ENCODE peak calls at places on chromosomes 13 and 19, in ten cellular contexts. One of them, this sample, is unnamed.
A peak's percentile ranks its signal among the peaks of the same experiment; 100 is the strongest.

GRCh38 chr13:73090116-73090811 is 31.5 kb downstream of the KLF5 start:
- DNase-seq in activated T-helper 1 cell treated with anti-CD3 and anti-CD28 coated beads, Interleukin-12 subunit alpha, Interleukin-12 subunit beta, Interleukin-2, Interleukin-4 antibody, amounts not matched to agents 30 ng/mL and 10 ng/mL and 1 ng/mL, durations not matched to agents 14 hours and 24 hours and 36 hours: peak; percentile 2
- DNase-seq in sciatic nerve: no peak
- DNase-seq in CD8-positive, alpha-beta memory T cell: no peak
- DNase-seq in fibroblast of lung: peak; percentile 65
- DNase-seq in HEK293T: peak; percentile 53
- DNase-seq in NCI-H1694 treated with DMSO at 0.1 percent for 48 hours: no peak
- DNase-seq in NCI-H524: no peak
- DNase-seq in nephron progenitor cell: no peak
- DNase-seq in iPS-NIHi11: peak; percentile 71
- DNase-seq in this sample: no peak

GRCh38 chr19:15532779-15533521 is 24.6 kb downstream of the CYP4F22 start:
- DNase-seq in activated T-helper 1 cell treated with anti-CD3 and anti-CD28 coated beads, Interleukin-12 subunit alpha, Interleukin-12 subunit beta, Interleukin-2, Interleukin-4 antibody, amounts not matched to agents 30 ng/mL and 10 ng/mL and 1 ng/mL, durations not matched to agents 14 hours and 24 hours and 36 hours: no peak
- DNase-seq in sciatic nerve: no peak
- DNase-seq in CD8-positive, alpha-beta memory T cell: no peak
- DNase-seq in fibroblast of lung: no peak
- DNase-seq in HEK293T: no peak
- DNase-seq in NCI-H1694 treated with DMSO at 0.1 percent for 48 hours: no peak
- DNase-seq in NCI-H524: no peak
- DNase-seq in nephron progenitor cell: no peak
- DNase-seq in iPS-NIHi11: no peak
- DNase-seq in this sample: no peak

GRCh38 chr19:36508325-36508724 is 19.0 kb upstream of the ZNF566 start:
- DNase-seq in activated T-helper 1 cell treated with anti-CD3 and anti-CD28 coated beads, Interleukin-12 subunit alpha, Interleukin-12 subunit beta, Interleukin-2, Interleukin-4 antibody, amounts not matched to agents 30 ng/mL and 10 ng/mL and 1 ng/mL, durations not matched to agents 14 hours and 24 hours and 36 hours: no peak
- DNase-seq in sciatic nerve: no peak
- DNase-seq in CD8-positive, alpha-beta memory T cell: no peak
- DNase-seq in fibroblast of lung: no peak
- DNase-seq in HEK293T: no peak
- DNase-seq in NCI-H1694 treated with DMSO at 0.1 percent for 48 hours: no peak
- DNase-seq in NCI-H524: no peak
- DNase-seq in nephron progenitor cell: no peak
- DNase-seq in iPS-NIHi11: no peak
- DNase-seq in this sample: no peak

GRCh38 chr19:30349131-30349730 is 23.0 kb upstream of the ZNF536 start:
- DNase-seq in activated T-helper 1 cell treated with anti-CD3 and anti-CD28 coated beads, Interleukin-12 subunit alpha, Interleukin-12 subunit beta, Interleukin-2, Interleukin-4 antibody, amounts not matched to agents 30 ng/mL and 10 ng/mL and 1 ng/mL, durations not matched to agents 14 hours and 24 hours and 36 hours: no peak
- DNase-seq in sciatic nerve: no peak
- DNase-seq in CD8-positive, alpha-beta memory T cell: no peak
- DNase-seq in fibroblast of lung: no peak
- DNase-seq in HEK293T: no peak
- DNase-seq in NCI-H1694 treated with DMSO at 0.1 percent for 48 hours: no peak
- DNase-seq in NCI-H524: no peak
- DNase-seq in nephron progenitor cell: no peak
- DNase-seq in iPS-NIHi11: peak; percentile 75
- DNase-seq in this sample: no peak

GRCh38 chr13:46603165-46603603 is 50.2 kb downstream of the LRCH1 start:
- DNase-seq in activated T-helper 1 cell treated with anti-CD3 and anti-CD28 coated beads, Interleukin-12 subunit alpha, Interleukin-12 subunit beta, Interleukin-2, Interleukin-4 antibody, amounts not matched to agents 30 ng/mL and 10 ng/mL and 1 ng/mL, durations not matched to agents 14 hours and 24 hours and 36 hours: no peak
- DNase-seq in sciatic nerve: no peak
- DNase-seq in CD8-positive, alpha-beta memory T cell: no peak
- DNase-seq in fibroblast of lung: no peak
- DNase-seq in HEK293T: no peak
- DNase-seq in NCI-H1694 treated with DMSO at 0.1 percent for 48 hours: no peak
- DNase-seq in NCI-H524: no peak
- DNase-seq in nephron progenitor cell: no peak
- DNase-seq in iPS-NIHi11: peak; percentile 20
- DNase-seq in this sample: peak; percentile 40

GRCh38 chr19:10122066-10122465 is 2.4 kb upstream of the EIF3G start:
- DNase-seq in activated T-helper 1 cell treated with anti-CD3 and anti-CD28 coated beads, Interleukin-12 subunit alpha, Interleukin-12 subunit beta, Interleukin-2, Interleukin-4 antibody, amounts not matched to agents 30 ng/mL and 10 ng/mL and 1 ng/mL, durations not matched to agents 14 hours and 24 hours and 36 hours: no peak
- DNase-seq in sciatic nerve: no peak
- DNase-seq in CD8-positive, alpha-beta memory T cell: no peak
- DNase-seq in fibroblast of lung: peak; percentile 75
- DNase-seq in HEK293T: no peak
- DNase-seq in NCI-H1694 treated with DMSO at 0.1 percent for 48 hours: no peak
- DNase-seq in NCI-H524: no peak
- DNase-seq in nephron progenitor cell: no peak
- DNase-seq in iPS-NIHi11: no peak
- DNase-seq in this sample: no peak

GRCh38 chr13:79273045-79273444 is 133.0 kb downstream of the RBM26 start:
- DNase-seq in activated T-helper 1 cell treated with anti-CD3 and anti-CD28 coated beads, Interleukin-12 subunit alpha, Interleukin-12 subunit beta, Interleukin-2, Interleukin-4 antibody, amounts not matched to agents 30 ng/mL and 10 ng/mL and 1 ng/mL, durations not matched to agents 14 hours and 24 hours and 36 hours: no peak
- DNase-seq in sciatic nerve: no peak
- DNase-seq in CD8-positive, alpha-beta memory T cell: no peak
- DNase-seq in fibroblast of lung: no peak
- DNase-seq in HEK293T: no peak
- DNase-seq in NCI-H1694 treated with DMSO at 0.1 percent for 48 hours: no peak
- DNase-seq in NCI-H524: no peak
- DNase-seq in nephron progenitor cell: no peak
- DNase-seq in iPS-NIHi11: no peak
- DNase-seq in this sample: no peak

GRCh38 chr19:17479325-17479791 is 9.0 kb downstream of the SLC27A1 start:
- DNase-seq in activated T-helper 1 cell treated with anti-CD3 and anti-CD28 coated beads, Interleukin-12 subunit alpha, Interleukin-12 subunit beta, Interleukin-2, Interleukin-4 antibody, amounts not matched to agents 30 ng/mL and 10 ng/mL and 1 ng/mL, durations not matched to agents 14 hours and 24 hours and 36 hours: no peak
- DNase-seq in sciatic nerve: no peak
- DNase-seq in CD8-positive, alpha-beta memory T cell: no peak
- DNase-seq in fibroblast of lung: peak; percentile 40
- DNase-seq in HEK293T: no peak
- DNase-seq in NCI-H1694 treated with DMSO at 0.1 percent for 48 hours: no peak
- DNase-seq in NCI-H524: no peak
- DNase-seq in nephron progenitor cell: no peak
- DNase-seq in iPS-NIHi11: no peak
- DNase-seq in this sample: no peak

GRCh38 chr13:52179925-52180324 is 20.5 kb upstream of the NEK3 start:
- DNase-seq in activated T-helper 1 cell treated with anti-CD3 and anti-CD28 coated beads, Interleukin-12 subunit alpha, Interleukin-12 subunit beta, Interleukin-2, Interleukin-4 antibody, amounts not matched to agents 30 ng/mL and 10 ng/mL and 1 ng/mL, durations not matched to agents 14 hours and 24 hours and 36 hours: no peak
- DNase-seq in sciatic nerve: no peak
- DNase-seq in CD8-positive, alpha-beta memory T cell: no peak
- DNase-seq in fibroblast of lung: no peak
- DNase-seq in HEK293T: no peak
- DNase-seq in NCI-H1694 treated with DMSO at 0.1 percent for 48 hours: no peak
- DNase-seq in NCI-H524: no peak
- DNase-seq in nephron progenitor cell: no peak
- DNase-seq in iPS-NIHi11: no peak
- DNase-seq in this sample: peak; percentile 10